ENCODE peak calls at places on chromosomes 6 and 20, in seven cellular contexts. W, P, M, H, G, X and K are unnamed samples. For H3K36me3, the result is how much of the 10 kb centered on the place peaks cover.

GRCh38 chr20:43849496-43850197 is 65.0 kb upstream of the TOX2 start:
- DNase-seq in P (peak), H (peak), X (no peak), G (no peak), M (no peak), W (no peak), K (no peak)

GRCh38 chr6:31575335-31575901 is at the start of gene TNF:
- DNase-seq in X (no peak), H (no peak), W (no peak), M (no peak), P (no peak), G (no peak), K (no peak)

GRCh38 chr6:47762502-47762901 is 19.3 kb upstream of the OPN5 start:
- DNase-seq in M (no peak), H (no peak), W (no peak), P (no peak), G (no peak), X (no peak), K (no peak)

GRCh38 chr20:53916173-53916512 is 154.3 kb downstream of the BCAS1 start:
- DNase-seq in X (no peak), M (no peak), G (no peak), H (no peak), P (no peak), W (no peak), K (no peak)

GRCh38 chr6:139407718-139408222 is 33.3 kb upstream of the CITED2 start:
- DNase-seq in G (peak), X (no peak), W (no peak), P (peak), M (no peak), H (peak), K (no peak)

GRCh38 chr20:20549267-20549612 is 163.2 kb downstream of the RALGAPA2 start:
- DNase-seq in X (peak), P (peak), G (no peak), W (no peak), H (peak), M (no peak), K (no peak)

GRCh38 chr6:14865609-14866100 is 380.2 kb upstream of the JARID2 start:
- DNase-seq in X (no peak), H (no peak), P (peak), G (no peak), W (no peak), M (no peak), K (no peak)

GRCh38 chr20:59636791-59637370 is 32.5 kb downstream of the PHACTR3 start:
- DNase-seq in W (no peak), X (no peak), P (no peak), M (no peak), G (no peak), H (no peak), K (no peak)

GRCh38 chr6:28215425-28215824 is 9.7 kb upstream of the ZSCAN9 start:
- DNase-seq in X (no peak), W (no peak), M (no peak), P (no peak), H (no peak), G (no peak), K (no peak)

GRCh38 chr6:168301648-168302398 is 17.8 kb downstream of the DACT2 start:
- DNase-seq in G (peak), H (no peak), X (no peak), M (no peak), P (no peak), W (no peak), K (no peak)
- H3K4me3 ChIP-seq in G (peak), H (no peak), X (no peak), M (no peak), P (no peak), W (no peak), K (no peak)

GRCh38 chr20:56665806-56666205 is 36.7 kb downstream of the TFAP2C start:
- DNase-seq in G (no peak), W (no peak), P (no peak), X (no peak), M (no peak), H (no peak), K (no peak)
- H3K27ac ChIP-seq in G (no peak), W (no peak), P (no peak), X (no peak), M (no peak), H (no peak), K (no peak)

DNA sequence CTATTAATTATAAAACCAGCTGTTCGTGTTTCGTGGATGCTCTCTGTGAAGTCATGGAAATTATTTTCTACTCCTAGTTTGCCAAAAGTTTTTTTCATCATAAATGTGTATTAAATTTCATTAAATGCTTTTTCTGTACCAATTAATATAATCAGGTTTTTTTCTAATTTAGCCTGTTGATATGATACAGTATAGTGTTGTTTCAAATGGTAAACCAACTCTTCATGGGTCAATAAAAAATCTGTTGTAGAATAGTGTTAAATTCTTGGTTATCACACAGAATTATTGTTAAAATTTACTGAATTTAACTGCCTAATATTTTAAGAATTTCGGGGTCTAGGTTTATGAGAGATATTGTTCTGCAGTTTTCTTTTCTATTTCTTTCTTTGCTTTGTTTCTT is 505.9 kb upstream of the MANEA start:
- DNase-seq in M (no peak), H (no peak), P (no peak), G (no peak), X (no peak), W (no peak), K (no peak)
- H3K36me3 ChIP-seq in M (under half), H (under half), P (under half), G (under half), X (under half), W (under half), K (under half)

DNA sequence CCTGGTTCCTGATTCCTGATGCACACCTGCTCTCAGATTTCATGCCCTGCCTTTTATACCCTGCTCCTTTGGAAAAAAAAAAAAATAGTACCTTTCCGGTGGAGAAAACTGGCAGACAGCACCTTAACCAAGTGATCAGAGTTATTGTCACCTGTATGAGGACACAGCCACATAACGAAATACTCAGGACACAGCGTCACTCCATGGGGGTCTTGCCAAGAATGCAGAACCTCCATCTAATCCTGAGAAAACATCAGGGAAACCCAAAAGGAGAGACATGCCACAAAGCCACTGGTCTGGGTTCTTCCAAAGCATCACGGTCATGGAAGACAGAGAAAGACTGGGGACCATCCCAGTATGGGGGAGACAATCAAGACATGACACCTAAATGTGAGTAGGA is 29.1 kb downstream of the BFSP1 start:
- DNase-seq in P (no peak), W (no peak), X (no peak), H (no peak), G (peak), M (no peak), K (no peak)
- H3K4me3 ChIP-seq in P (no peak), W (no peak), X (no peak), H (no peak), G (no peak), M (no peak), K (no peak)

DNA sequence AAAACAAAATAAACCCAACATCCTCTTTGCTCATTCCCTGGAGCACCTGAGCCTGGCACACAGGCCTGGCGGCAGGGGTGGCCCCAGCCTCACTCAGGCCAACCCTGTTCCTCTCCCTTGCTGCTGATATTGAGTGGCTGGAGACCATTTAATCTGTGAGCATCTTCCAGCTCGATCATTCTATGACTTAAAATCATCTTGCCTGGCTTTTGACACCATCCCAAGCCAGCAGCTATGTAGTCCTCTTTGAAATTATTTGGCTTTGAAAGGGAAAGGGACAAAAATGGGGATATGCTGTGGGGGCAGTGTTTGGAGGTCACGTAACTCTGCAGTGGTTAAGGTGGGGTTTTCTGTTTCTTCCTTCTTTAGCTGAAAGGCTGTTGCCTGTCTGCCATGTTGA is 22.8 kb downstream of the EZR start:
- DNase-seq in M (no peak), X (no peak), H (no peak), W (no peak), G (no peak), P (no peak), K (no peak)
- H3K27ac ChIP-seq in M (no peak), X (no peak), H (no peak), W (no peak), G (no peak), P (no peak), K (no peak)

DNA sequence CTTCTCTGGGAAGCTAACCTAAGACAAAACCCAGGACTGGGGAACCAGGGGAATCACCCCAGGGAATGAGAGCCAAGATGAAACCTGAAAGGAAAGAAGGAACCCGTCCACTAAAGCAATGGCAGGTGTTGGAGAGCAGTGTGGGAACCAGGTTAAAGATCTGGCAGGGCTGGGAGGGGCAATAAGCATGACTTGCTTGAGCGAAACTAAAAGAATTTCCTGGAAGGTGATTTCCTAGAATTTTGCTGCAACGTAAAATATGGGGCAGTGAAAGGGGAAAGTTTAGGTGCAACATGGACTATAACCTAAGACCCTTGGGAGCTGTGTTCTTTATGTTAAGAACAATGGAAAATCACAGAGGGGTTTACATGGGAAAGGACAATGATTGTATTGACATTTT is 126.2 kb upstream of the SSTR4 start:
- DNase-seq in H (no peak), W (no peak), P (no peak), M (no peak), G (no peak), X (no peak), K (no peak)
- H3K36me3 ChIP-seq in H (under half), W (under half), P (under half), M (under half), G (under half), X (under half), K (under half)

DNA sequence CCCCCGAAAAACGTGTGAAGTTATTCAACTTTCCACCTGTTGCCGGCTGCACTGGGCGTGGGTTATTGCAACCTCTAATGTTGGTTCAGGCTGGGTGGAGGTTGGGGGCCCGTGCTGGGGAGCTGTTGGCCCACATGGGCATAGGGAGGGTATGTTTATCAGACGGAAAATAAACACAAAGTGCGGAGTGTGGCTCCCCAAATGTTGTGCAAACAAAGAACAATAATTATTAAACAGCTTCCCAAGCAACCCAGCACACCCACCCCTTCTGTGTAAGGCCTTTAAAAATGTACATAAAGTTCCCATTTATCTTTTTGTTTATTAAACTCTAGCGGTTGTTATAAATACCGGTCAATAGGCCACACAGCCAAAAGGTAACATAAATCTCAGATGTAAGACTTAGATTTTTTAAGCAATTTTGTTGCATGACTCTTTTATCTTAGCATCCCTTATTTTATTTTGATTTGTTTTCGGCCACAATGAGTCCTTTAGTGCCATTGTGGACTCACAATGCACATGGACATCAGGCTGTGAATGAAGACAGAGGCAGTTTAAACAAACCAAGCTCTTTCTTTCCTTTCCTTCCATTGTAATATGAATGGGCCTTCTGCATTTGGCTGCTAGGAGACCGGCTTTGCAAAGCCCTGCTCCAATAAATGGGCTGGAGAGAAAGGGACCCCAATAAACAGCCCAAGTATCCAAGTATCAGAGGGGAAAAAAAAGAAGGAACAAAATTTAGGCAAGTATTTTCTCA is 6.9 kb upstream of the DLL1 start:
- DNase-seq in W (peak), M (no peak), P (no peak), X (no peak), H (no peak), G (peak), K (no peak)
- H3K4me3 ChIP-seq in W (peak), M (no peak), P (no peak), X (no peak), H (no peak), G (peak), K (no peak)

GRCh38 chr6:109170333-109170732 is 75.0 kb downstream of the CEP57L1 start:
- DNase-seq in W (no peak), M (no peak), X (no peak), H (no peak), G (no peak), P (no peak), K (no peak)

GRCh38 chr6:109166643-109167042 is 71.3 kb downstream of the CEP57L1 start:
- DNase-seq in G (no peak), H (no peak), M (no peak), P (no peak), X (no peak), W (no peak), K (no peak)

GRCh38 chr6:109174911-109175310 is 79.6 kb downstream of the CEP57L1 start:
- DNase-seq in X (no peak), W (no peak), G (no peak), P (peak), M (no peak), H (no peak), K (no peak)

GRCh38 chr6:109167557-109167956 is 72.2 kb downstream of the CEP57L1 start:
- DNase-seq in M (no peak), X (no peak), W (no peak), G (no peak), H (no peak), P (no peak), K (no peak)

DNA sequence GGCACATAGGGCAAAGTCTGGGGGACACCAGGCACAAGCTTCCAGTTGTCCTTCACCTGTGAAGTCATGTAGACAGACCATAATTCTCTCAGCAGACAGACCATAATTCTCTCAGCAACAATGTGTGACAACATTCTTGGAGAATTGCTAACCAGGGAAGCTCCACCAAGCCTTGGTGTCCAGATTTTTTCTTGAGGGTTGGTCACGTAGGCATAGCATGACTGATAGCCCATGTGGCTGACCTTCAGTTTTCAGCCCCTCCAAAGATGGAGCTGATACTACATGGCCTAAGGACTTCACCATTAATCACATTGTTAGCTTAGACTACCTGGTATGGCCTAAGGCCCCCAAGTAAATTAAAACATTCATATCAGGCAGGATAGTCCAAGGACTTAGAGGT is 76.8 kb downstream of the CEP57L1 start:
- DNase-seq in G (no peak), W (no peak), P (no peak), X (no peak), H (no peak), M (no peak), K (no peak)
- H3K27ac ChIP-seq in G (no peak), W (no peak), P (no peak), X (no peak), H (no peak), M (no peak), K (no peak)

GRCh38 chr6:152338335-152339125 is 298.6 kb downstream of the SYNE1 start:
- DNase-seq in X (peak), G (peak), H (peak), M (peak), P (no peak), W (peak), K (peak)

GRCh38 chr6:152343735-152344360 is 293.3 kb downstream of the SYNE1 start:
- DNase-seq in M (no peak), P (no peak), H (no peak), X (no peak), G (no peak), W (no peak), K (no peak)

GRCh38 chr6:152341596-152341995 is 295.6 kb downstream of the SYNE1 start:
- DNase-seq in W (no peak), X (no peak), P (no peak), M (no peak), H (no peak), G (no peak), K (no peak)
- H3K36me3 ChIP-seq in W (under half), X (under half), P (under half), M (under half), H (under half), G (under half), K (under half)

GRCh38 chr6:151209071-151209831 is 30.5 kb upstream of the AKAP12 start:
- DNase-seq in W (no peak), G (no peak), P (peak), X (no peak), M (no peak), H (peak), K (no peak)
- H3K4me3 ChIP-seq in W (no peak), G (no peak), P (no peak), X (no peak), M (no peak), H (peak), K (no peak)